ENCODE peak calls at places on chromosomes 7 and 10, in five cellular contexts. T is iPS DF 19.7, N is NCI-H774, S is NCI-H1417, K is cardiac fibroblast. D is an unnamed sample.

GRCh38 chr7:45098983-45099839 is 10.4 kb upstream of the NACAD start:
- DNase-seq in T (no peak), N (no peak), S (no peak), K (no peak), D (no peak)

GRCh38 chr7:92967238-92967637 is 130.9 kb upstream of the CDK6 start:
- DNase-seq in T (no peak), N (no peak), S (no peak), K (no peak), D (no peak)

GRCh38 chr7:149718730-149719049 is 54.7 kb downstream of the ZNF467 start:
- DNase-seq in T (no peak), N (no peak), S (no peak), K (no peak), D (no peak)

GRCh38 chr7:117637937-117638336 is 158.1 kb downstream of the CFTR start:
- DNase-seq in T (no peak), N (no peak), S (no peak), K (no peak), D (no peak)

GRCh38 chr10:54063514-54063913 is 737.5 kb downstream of the PCDH15 start:
- DNase-seq in T (no peak), N (peak; percentile 7), S (no peak), K (no peak), D (no peak)

GRCh38 chr10:16787361-16787791 is 29.8 kb downstream of the RSU1 start:
- DNase-seq in T (no peak), N (no peak), S (no peak), K (no peak), D (peak; percentile 58)

GRCh38 chr10:43336641-43337318 is 34.7 kb upstream of the FXYD4 start:
- DNase-seq in T (no peak), N (no peak), S (no peak), K (no peak), D (no peak)

GRCh38 chr7:137151056-137151731 is 192.3 kb downstream of the PTN start:
- DNase-seq in T (no peak), N (no peak), S (no peak), K (peak; percentile 41), D (no peak)

GRCh38 chr7:43879477-43879876 is 10.2 kb upstream of the MRPS24 start:
- DNase-seq in T (no peak), N (no peak), S (no peak), K (peak; percentile 86), D (no peak)

GRCh38 chr7:47311891-47312290 is 270.0 kb downstream of the TNS3 start:
- DNase-seq in T (no peak), N (no peak), S (no peak), K (no peak), D (no peak)

GRCh38 chr7:45660201-45660900 is 86.2 kb downstream of the ADCY1 start:
- DNase-seq in T (no peak), N (no peak), S (no peak), K (no peak), D (no peak)

GRCh38 chr10:55629792-55630490 is 731.1 kb downstream of the ZWINT start:
- DNase-seq in T (no peak), N (no peak), S (peak; percentile 68), K (peak; percentile 41), D (no peak)

GRCh38 chr7:28125381-28126046 is 55.1 kb downstream of the JAZF1 start:
- DNase-seq in T (no peak), N (no peak), S (peak; percentile 69), K (peak; percentile 40), D (no peak)

GRCh38 chr10:102917962-102918816 is at the start of gene CNNM2:
- DNase-seq in T (peak; percentile 97), N (peak; percentile 95), S (peak; percentile 99), K (peak; percentile 100), D (peak; percentile 99)

GRCh38 chr7:127629268-127629854 is 11.4 kb upstream of the PAX4 start:
- DNase-seq in T (peak; percentile 75), N (peak; percentile 7), S (peak; percentile 66), K (no peak), D (no peak)

GRCh38 chr10:20863008-20863407 is 34.1 kb downstream of the NEBL start:
- DNase-seq in T (no peak), N (no peak), S (no peak), K (no peak), D (no peak)

GRCh38 chr7:157434231-157434630 is 97.4 kb downstream of the DNAJB6 start:
- DNase-seq in T (no peak), N (no peak), S (no peak), K (no peak), D (no peak)

GRCh38 chr10:125028291-125028867 is 86.5 kb downstream of the ZRANB1 start:
- DNase-seq in T (no peak), N (no peak), S (no peak), K (peak; percentile 36), D (no peak)

GRCh38 chr7:139476891-139477290 is 6.6 kb downstream of the KLRG2 start:
- DNase-seq in T (no peak), N (no peak), S (no peak), K (no peak), D (no peak)

GRCh38 chr7:91068136-91068795 is 196.0 kb upstream of the FZD1 start:
- DNase-seq in T (no peak), N (no peak), S (peak; percentile 53), K (no peak), D (no peak)

GRCh38 chr7:113087278-113087998 is 811 bp upstream of the GPR85 start:
- DNase-seq in T (no peak), N (peak; percentile 61), S (peak; percentile 18), K (peak; percentile 86), D (no peak)

GRCh38 chr10:37638569-37638968 is 218.8 kb downstream of the ZNF248 start:
- DNase-seq in T (no peak), N (no peak), S (no peak), K (no peak), D (no peak)

GRCh38 chr10:109282510-109282909 is 640.8 kb downstream of the XPNPEP1 start:
- DNase-seq in T (no peak), N (no peak), S (no peak), K (peak; percentile 56), D (no peak)

GRCh38 chr10:9302142-9302746 is 1247.8 kb downstream of the GATA3 start:
- DNase-seq in T (no peak), N (peak; percentile 21), S (peak; percentile 50), K (peak; percentile 69), D (no peak)

GRCh38 chr10:125344573-125345121 is 184.3 kb upstream of the CTBP2 start:
- DNase-seq in T (no peak), N (no peak), S (no peak), K (no peak), D (no peak)

GRCh38 chr10:1638889-1639418 is 98.4 kb downstream of the ADARB2 start:
- DNase-seq in T (no peak), N (peak; percentile 68), S (peak; percentile 36), K (peak; percentile 0), D (no peak)

GRCh38 chr7:77653572-77653971 is 42.7 kb upstream of the RSBN1L start:
- DNase-seq in T (no peak), N (no peak), S (no peak), K (no peak), D (no peak)

GRCh38 chr7:155234950-155235789 is 62.5 kb upstream of the INSIG1 start:
- DNase-seq in T (no peak), N (no peak), S (no peak), K (no peak), D (no peak)

GRCh38 chr7:66845382-66846095 is 75.5 kb upstream of the TMEM248 start:
- DNase-seq in T (no peak), N (no peak), S (no peak), K (no peak), D (no peak)